ENCODE peak calls at places on chromosomes 3 and 15, in nine cellular contexts. One of them, this sample, is unnamed.

GRCh38 chr3:27681249-27681748 is 40.8 kb downstream of the EOMES start:
- DNase-seq in heart left ventricle: no peak
- DNase-seq in neural progenitor cell: peak; percentile 73
- DNase-seq in gastrocnemius medialis: no peak
- DNase-seq in psoas muscle: no peak
- DNase-seq in fibroblast of lung: peak; percentile 77
- DNase-seq in cardiac muscle cell: peak; percentile 54
- DNase-seq in GM23338: peak; percentile 91
- DNase-seq in WERI-Rb-1: peak; percentile 16
- DNase-seq in this sample: peak; percentile 86

GRCh38 chr3:183555541-183556081 is at the start of gene KLHL6:
- DNase-seq in heart left ventricle: peak; percentile 76
- DNase-seq in neural progenitor cell: no peak
- DNase-seq in gastrocnemius medialis: no peak
- DNase-seq in psoas muscle: peak; percentile 67
- DNase-seq in fibroblast of lung: no peak
- DNase-seq in cardiac muscle cell: no peak
- DNase-seq in GM23338: no peak
- DNase-seq in WERI-Rb-1: no peak
- DNase-seq in this sample: peak; percentile 33

GRCh38 chr3:149089395-149089794 is 3.1 kb upstream of the HLTF start:
- DNase-seq in heart left ventricle: no peak
- DNase-seq in neural progenitor cell: no peak
- DNase-seq in gastrocnemius medialis: no peak
- DNase-seq in psoas muscle: no peak
- DNase-seq in fibroblast of lung: no peak
- DNase-seq in cardiac muscle cell: no peak
- DNase-seq in GM23338: no peak
- DNase-seq in WERI-Rb-1: no peak
- DNase-seq in this sample: no peak

GRCh38 chr15:94305133-94305532 is 73.8 kb downstream of the MCTP2 start:
- DNase-seq in heart left ventricle: no peak
- DNase-seq in neural progenitor cell: no peak
- DNase-seq in gastrocnemius medialis: no peak
- DNase-seq in psoas muscle: no peak
- DNase-seq in fibroblast of lung: peak; percentile 24
- DNase-seq in cardiac muscle cell: no peak
- DNase-seq in GM23338: no peak
- DNase-seq in WERI-Rb-1: no peak
- DNase-seq in this sample: peak; percentile 47

GRCh38 chr3:70342149-70342548 is 29.7 kb upstream of the MDFIC2 start:
- DNase-seq in heart left ventricle: no peak
- DNase-seq in neural progenitor cell: no peak
- DNase-seq in gastrocnemius medialis: no peak
- DNase-seq in psoas muscle: no peak
- DNase-seq in fibroblast of lung: no peak
- DNase-seq in cardiac muscle cell: no peak
- DNase-seq in GM23338: no peak
- DNase-seq in WERI-Rb-1: no peak
- DNase-seq in this sample: no peak

GRCh38 chr3:13420051-13420816 is at the start of gene NUP210:
- DNase-seq in heart left ventricle: peak; percentile 66
- DNase-seq in neural progenitor cell: peak; percentile 89
- DNase-seq in gastrocnemius medialis: no peak
- DNase-seq in psoas muscle: peak; percentile 65
- DNase-seq in fibroblast of lung: no peak
- DNase-seq in cardiac muscle cell: peak; percentile 82
- DNase-seq in GM23338: peak; percentile 86
- DNase-seq in WERI-Rb-1: peak; percentile 82
- DNase-seq in this sample: peak; percentile 24

GRCh38 chr15:67066041-67067021 is 929 bp downstream of the SMAD3 start:
- DNase-seq in heart left ventricle: no peak
- DNase-seq in neural progenitor cell: peak; percentile 77
- DNase-seq in gastrocnemius medialis: no peak
- DNase-seq in psoas muscle: peak; percentile 68
- DNase-seq in fibroblast of lung: no peak
- DNase-seq in cardiac muscle cell: peak; percentile 37
- DNase-seq in GM23338: peak; percentile 67
- DNase-seq in WERI-Rb-1: peak; percentile 22
- DNase-seq in this sample: no peak

GRCh38 chr3:57078366-57079220 is 18.1 kb downstream of the SPATA12 start:
- DNase-seq in heart left ventricle: peak; percentile 74
- DNase-seq in neural progenitor cell: peak; percentile 64
- DNase-seq in gastrocnemius medialis: peak; percentile 42
- DNase-seq in psoas muscle: peak; percentile 84
- DNase-seq in fibroblast of lung: peak; percentile 55
- DNase-seq in cardiac muscle cell: peak; percentile 70
- DNase-seq in GM23338: peak; percentile 73
- DNase-seq in WERI-Rb-1: peak; percentile 53
- DNase-seq in this sample: peak; percentile 50

GRCh38 chr3:84487296-84487695 is 471.5 kb upstream of the CADM2 start:
- DNase-seq in heart left ventricle: no peak
- DNase-seq in neural progenitor cell: peak; percentile 9
- DNase-seq in gastrocnemius medialis: no peak
- DNase-seq in psoas muscle: no peak
- DNase-seq in fibroblast of lung: no peak
- DNase-seq in cardiac muscle cell: no peak
- DNase-seq in GM23338: peak; percentile 2
- DNase-seq in WERI-Rb-1: no peak
- DNase-seq in this sample: no peak

GRCh38 chr3:24363242-24363641 is 131.4 kb downstream of the THRB start:
- DNase-seq in heart left ventricle: no peak
- DNase-seq in neural progenitor cell: no peak
- DNase-seq in gastrocnemius medialis: no peak
- DNase-seq in psoas muscle: no peak
- DNase-seq in fibroblast of lung: no peak
- DNase-seq in cardiac muscle cell: no peak
- DNase-seq in GM23338: no peak
- DNase-seq in WERI-Rb-1: no peak
- DNase-seq in this sample: peak; percentile 76

GRCh38 chr15:75112278-75112847 is 89.0 kb downstream of the PPCDC start:
- DNase-seq in heart left ventricle: no peak
- DNase-seq in neural progenitor cell: no peak
- DNase-seq in gastrocnemius medialis: no peak
- DNase-seq in psoas muscle: no peak
- DNase-seq in fibroblast of lung: no peak
- DNase-seq in cardiac muscle cell: no peak
- DNase-seq in GM23338: no peak
- DNase-seq in WERI-Rb-1: no peak
- DNase-seq in this sample: no peak

GRCh38 chr15:45128971-45129639 is 574 bp downstream of the DUOXA1 start:
- DNase-seq in heart left ventricle: no peak
- DNase-seq in neural progenitor cell: peak; percentile 27
- DNase-seq in gastrocnemius medialis: no peak
- DNase-seq in psoas muscle: no peak
- DNase-seq in fibroblast of lung: no peak
- DNase-seq in cardiac muscle cell: no peak
- DNase-seq in GM23338: peak; percentile 39
- DNase-seq in WERI-Rb-1: no peak
- DNase-seq in this sample: no peak

GRCh38 chr3:149466192-149466591 is 8.3 kb upstream of the TM4SF4 start:
- DNase-seq in heart left ventricle: no peak
- DNase-seq in neural progenitor cell: no peak
- DNase-seq in gastrocnemius medialis: no peak
- DNase-seq in psoas muscle: no peak
- DNase-seq in fibroblast of lung: peak; percentile 95
- DNase-seq in cardiac muscle cell: no peak
- DNase-seq in GM23338: peak; percentile 62
- DNase-seq in WERI-Rb-1: no peak
- DNase-seq in this sample: no peak

GRCh38 chr15:65066001-65066634 is 1.7 kb downstream of the RASL12 start:
- DNase-seq in heart left ventricle: no peak
- DNase-seq in neural progenitor cell: peak; percentile 30
- DNase-seq in gastrocnemius medialis: no peak
- DNase-seq in psoas muscle: no peak
- DNase-seq in fibroblast of lung: peak; percentile 52
- DNase-seq in cardiac muscle cell: no peak
- DNase-seq in GM23338: no peak
- DNase-seq in WERI-Rb-1: no peak
- DNase-seq in this sample: no peak
- H3K4me3 ChIP-seq in heart left ventricle: peak overlapping the region; percentile 59
- H3K4me3 ChIP-seq in neural progenitor cell: peak overlapping the region; percentile 51
- H3K4me3 ChIP-seq in gastrocnemius medialis: peak overlapping the region; percentile 40
- H3K4me3 ChIP-seq in psoas muscle: peak overlapping the region; percentile 65
- H3K4me3 ChIP-seq in fibroblast of lung: peak overlapping the region; percentile 36
- H3K4me3 ChIP-seq in cardiac muscle cell: no peak overlapping the region
- H3K4me3 ChIP-seq in GM23338: peak overlapping the region; percentile 73
- H3K4me3 ChIP-seq in WERI-Rb-1: no peak overlapping the region
- H3K4me3 ChIP-seq in this sample: no peak overlapping the region

DNA sequence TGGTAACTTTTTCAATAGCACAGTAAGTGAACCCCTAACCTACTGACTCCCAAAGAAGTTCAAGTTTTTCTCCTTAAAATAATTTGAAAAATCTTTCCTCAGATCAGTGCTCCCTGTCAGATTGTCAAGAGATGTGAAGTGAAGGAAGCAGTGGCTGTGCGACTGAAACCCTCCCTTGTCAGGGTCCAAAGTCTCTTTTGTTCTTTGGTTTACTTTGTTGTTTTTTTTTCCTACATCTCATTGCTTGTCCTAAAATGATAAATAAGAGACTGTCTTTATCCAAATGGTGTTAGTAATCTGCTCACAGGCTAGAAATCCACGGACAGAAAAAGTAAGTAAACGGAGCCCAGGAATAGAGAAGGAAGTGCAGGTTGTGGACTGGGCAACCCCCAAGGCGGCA is 976 bp upstream of the DPPA4 start:
- DNase-seq in heart left ventricle: no peak
- DNase-seq in neural progenitor cell: no peak
- DNase-seq in gastrocnemius medialis: no peak
- DNase-seq in psoas muscle: no peak
- DNase-seq in fibroblast of lung: no peak
- DNase-seq in cardiac muscle cell: no peak
- DNase-seq in GM23338: no peak
- DNase-seq in WERI-Rb-1: no peak
- DNase-seq in this sample: no peak
- H3K4me3 ChIP-seq in heart left ventricle: no peak overlapping the region
- H3K4me3 ChIP-seq in neural progenitor cell: peak overlapping the region; percentile 78
- H3K4me3 ChIP-seq in gastrocnemius medialis: no peak overlapping the region
- H3K4me3 ChIP-seq in psoas muscle: no peak overlapping the region
- H3K4me3 ChIP-seq in fibroblast of lung: no peak overlapping the region
- H3K4me3 ChIP-seq in cardiac muscle cell: no peak overlapping the region
- H3K4me3 ChIP-seq in GM23338: peak overlapping the region; percentile 96
- H3K4me3 ChIP-seq in WERI-Rb-1: no peak overlapping the region
- H3K4me3 ChIP-seq in this sample: no peak overlapping the region

DNA sequence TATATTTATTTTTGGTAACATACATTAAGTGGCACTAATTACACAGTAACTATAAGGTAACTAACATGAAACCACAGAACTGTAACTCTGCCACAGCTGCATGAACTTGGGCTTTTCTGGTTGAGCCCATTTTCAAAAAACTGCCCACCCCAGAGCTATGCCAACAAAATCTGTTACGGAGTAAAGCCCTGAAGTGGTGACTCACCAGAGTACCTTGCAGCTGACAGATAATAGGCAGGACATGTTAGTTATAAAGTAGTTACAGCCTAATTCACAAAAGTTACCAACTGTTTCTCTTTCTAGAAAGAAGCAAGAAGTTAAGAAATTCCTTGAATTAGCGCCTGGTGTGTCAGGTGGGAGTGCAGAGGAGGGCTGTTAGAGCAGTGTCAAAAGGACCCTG is 1.5 kb upstream of the GPX1 start:
- DNase-seq in heart left ventricle: no peak
- DNase-seq in neural progenitor cell: no peak
- DNase-seq in gastrocnemius medialis: no peak
- DNase-seq in psoas muscle: no peak
- DNase-seq in fibroblast of lung: peak; percentile 64
- DNase-seq in cardiac muscle cell: no peak
- DNase-seq in GM23338: no peak
- DNase-seq in WERI-Rb-1: no peak
- DNase-seq in this sample: no peak
- H3K4me3 ChIP-seq in heart left ventricle: no peak overlapping the region
- H3K4me3 ChIP-seq in neural progenitor cell: no peak overlapping the region
- H3K4me3 ChIP-seq in gastrocnemius medialis: no peak overlapping the region
- H3K4me3 ChIP-seq in psoas muscle: no peak overlapping the region
- H3K4me3 ChIP-seq in fibroblast of lung: no peak overlapping the region
- H3K4me3 ChIP-seq in cardiac muscle cell: no peak overlapping the region
- H3K4me3 ChIP-seq in GM23338: no peak overlapping the region
- H3K4me3 ChIP-seq in WERI-Rb-1: no peak overlapping the region
- H3K4me3 ChIP-seq in this sample: no peak overlapping the region

GRCh38 chr15:40928351-40928974 is 677 bp upstream of the DLL4 start:
- DNase-seq in heart left ventricle: no peak
- DNase-seq in neural progenitor cell: peak; percentile 55
- DNase-seq in gastrocnemius medialis: no peak
- DNase-seq in psoas muscle: no peak
- DNase-seq in fibroblast of lung: no peak
- DNase-seq in cardiac muscle cell: no peak
- DNase-seq in GM23338: peak; percentile 88
- DNase-seq in WERI-Rb-1: peak; percentile 81
- DNase-seq in this sample: no peak

GRCh38 chr15:40925495-40925862 is 3.7 kb upstream of the DLL4 start:
- DNase-seq in heart left ventricle: no peak
- DNase-seq in neural progenitor cell: peak; percentile 40
- DNase-seq in gastrocnemius medialis: no peak
- DNase-seq in psoas muscle: no peak
- DNase-seq in fibroblast of lung: no peak
- DNase-seq in cardiac muscle cell: no peak
- DNase-seq in GM23338: peak; percentile 49
- DNase-seq in WERI-Rb-1: no peak
- DNase-seq in this sample: no peak

GRCh38 chr15:40925863-40926658 is 3.1 kb upstream of the DLL4 start:
- DNase-seq in heart left ventricle: no peak
- DNase-seq in neural progenitor cell: peak; percentile 82
- DNase-seq in gastrocnemius medialis: no peak
- DNase-seq in psoas muscle: no peak
- DNase-seq in fibroblast of lung: peak; percentile 23
- DNase-seq in cardiac muscle cell: peak; percentile 49
- DNase-seq in GM23338: peak; percentile 78
- DNase-seq in WERI-Rb-1: peak; percentile 66
- DNase-seq in this sample: no peak

GRCh38 chr15:40927497-40928346 is 1.4 kb upstream of the DLL4 start:
- DNase-seq in heart left ventricle: no peak
- DNase-seq in neural progenitor cell: no peak
- DNase-seq in gastrocnemius medialis: no peak
- DNase-seq in psoas muscle: no peak
- DNase-seq in fibroblast of lung: no peak
- DNase-seq in cardiac muscle cell: no peak
- DNase-seq in GM23338: peak; percentile 56
- DNase-seq in WERI-Rb-1: peak; percentile 82
- DNase-seq in this sample: no peak

DNA sequence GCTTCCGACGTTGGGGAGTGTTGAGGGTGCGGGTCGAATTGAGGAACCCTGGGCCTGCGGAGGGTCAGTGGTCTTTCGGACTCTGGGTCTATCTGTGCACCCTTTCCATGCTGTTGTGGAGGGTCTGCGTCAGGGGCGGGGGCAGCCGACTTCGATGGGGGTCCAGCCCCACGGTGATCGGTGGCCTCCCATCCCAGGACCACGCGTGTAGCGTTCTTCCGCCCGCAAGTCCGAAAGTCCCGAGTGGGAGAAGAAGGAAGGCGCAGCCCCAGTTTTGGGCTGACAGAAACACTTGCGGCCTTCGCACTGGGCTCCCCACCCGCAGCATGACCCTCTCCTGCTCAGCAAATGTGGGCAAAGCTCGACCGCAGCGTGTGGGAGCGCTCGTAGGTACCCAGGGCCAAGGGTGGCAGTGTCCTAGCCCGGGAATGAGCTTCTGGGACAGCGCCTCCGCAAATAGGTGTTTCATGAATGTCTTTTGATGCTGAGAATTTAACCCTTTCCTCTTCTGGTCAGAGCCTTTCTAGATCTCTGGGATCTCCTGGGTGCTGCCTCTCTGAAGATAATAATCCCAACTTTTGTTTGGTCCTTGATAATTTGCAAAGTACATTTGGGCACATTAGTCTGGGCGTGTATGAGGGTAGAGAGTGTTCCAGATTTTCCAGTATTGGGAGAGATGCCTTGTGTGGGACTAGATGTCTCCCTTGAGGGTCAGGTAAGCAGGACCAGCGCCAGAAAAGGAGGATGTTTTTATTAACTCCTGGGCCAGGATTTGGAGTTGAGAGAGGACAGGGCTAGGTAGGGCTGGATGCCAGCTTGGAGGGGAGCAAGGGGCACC is 2.3 kb upstream of the DLL4 start:
- DNase-seq in heart left ventricle: no peak
- DNase-seq in neural progenitor cell: no peak
- DNase-seq in gastrocnemius medialis: no peak
- DNase-seq in psoas muscle: no peak
- DNase-seq in fibroblast of lung: no peak
- DNase-seq in cardiac muscle cell: no peak
- DNase-seq in GM23338: peak; percentile 64
- DNase-seq in WERI-Rb-1: no peak
- DNase-seq in this sample: no peak
- H3K4me3 ChIP-seq in heart left ventricle: no peak overlapping the region
- H3K4me3 ChIP-seq in neural progenitor cell: peak overlapping the region; percentile 46
- H3K4me3 ChIP-seq in gastrocnemius medialis: no peak overlapping the region
- H3K4me3 ChIP-seq in psoas muscle: no peak overlapping the region
- H3K4me3 ChIP-seq in fibroblast of lung: no peak overlapping the region
- H3K4me3 ChIP-seq in cardiac muscle cell: no peak overlapping the region
- H3K4me3 ChIP-seq in GM23338: peak overlapping the region; percentile 88
- H3K4me3 ChIP-seq in WERI-Rb-1: peak overlapping the region; percentile 78
- H3K4me3 ChIP-seq in this sample: peak overlapping the region; percentile 63